ENCODE peak calls at places on chromosomes 13 and 19, in four cellular contexts. C is uterus, E is AG09309, T is endodermal cell. V is an unnamed sample.

GRCh38 chr13:42279080-42279479 is 7.1 kb downstream of the AKAP11 start:
- DNase-seq in C (no peak), E (no peak), T (no peak), V (no peak)

GRCh38 chr13:86425127-86425526 is 625.9 kb upstream of the SLITRK6 start:
- DNase-seq in C (no peak), E (no peak), T (no peak), V (no peak)

GRCh38 chr13:30884543-30884942 is 21.5 kb upstream of the MEDAG start:
- DNase-seq in C (no peak), E (no peak), T (no peak), V (no peak)

GRCh38 chr19:49758292-49758691 is 4.8 kb downstream of the TSKS start:
- DNase-seq in C (no peak), E (no peak), T (peak), V (no peak)

GRCh38 chr19:4539697-4540581 is at the start of gene LRG1:
- DNase-seq in C (no peak), E (no peak), T (peak), V (peak)

GRCh38 chr19:28577199-28577598 is 635.8 kb downstream of the UQCRFS1 start:
- DNase-seq in C (no peak), E (no peak), T (peak), V (no peak)

GRCh38 chr19:19860756-19861390 is 4.8 kb upstream of the ZNF253 start:
- DNase-seq in C (no peak), E (no peak), T (peak), V (peak)

GRCh38 chr13:46321494-46322225 is 65.4 kb downstream of the RUBCNL start:
- DNase-seq in C (peak), E (no peak), T (peak), V (no peak)

GRCh38 chr13:64529874-64530485 is 2700.2 kb downstream of the PCDH9 start:
- DNase-seq in C (no peak), E (no peak), T (peak), V (no peak)

GRCh38 chr13:54445453-54445852 is 1416.8 kb downstream of the OLFM4 start:
- DNase-seq in C (no peak), E (no peak), T (no peak), V (no peak)

GRCh38 chr19:31249217-31249616 is 100.0 kb downstream of the TSHZ3 start:
- DNase-seq in C (no peak), E (no peak), T (no peak), V (no peak)

GRCh38 chr13:44142911-44143665 is 230.5 kb upstream of the SERP2 start:
- DNase-seq in C (no peak), E (no peak), T (no peak), V (no peak)

GRCh38 chr13:44140146-44140545 is 233.5 kb upstream of the SERP2 start:
- DNase-seq in C (no peak), E (no peak), T (peak), V (no peak)

GRCh38 chr13:44142540-44142867 is 231.1 kb upstream of the SERP2 start:
- DNase-seq in C (no peak), E (no peak), T (no peak), V (no peak)

GRCh38 chr13:44141213-44141724 is 232.4 kb upstream of the SERP2 start:
- DNase-seq in C (no peak), E (no peak), T (no peak), V (no peak)

GRCh38 chr13:44141725-44142539 is 231.7 kb upstream of the SERP2 start:
- DNase-seq in C (peak), E (peak), T (peak), V (peak)
- TF ChIP-seq CTCF in C (peak), E (no peak), T (no peak), V (no peak)

GRCh38 chr19:18208098-18208951 is 4.5 kb upstream of the RAB3A start:
- DNase-seq in C (peak), E (peak), T (peak), V (peak)
- TF ChIP-seq CTCF in C (peak), E (peak), T (peak), V (no peak)

DNA sequence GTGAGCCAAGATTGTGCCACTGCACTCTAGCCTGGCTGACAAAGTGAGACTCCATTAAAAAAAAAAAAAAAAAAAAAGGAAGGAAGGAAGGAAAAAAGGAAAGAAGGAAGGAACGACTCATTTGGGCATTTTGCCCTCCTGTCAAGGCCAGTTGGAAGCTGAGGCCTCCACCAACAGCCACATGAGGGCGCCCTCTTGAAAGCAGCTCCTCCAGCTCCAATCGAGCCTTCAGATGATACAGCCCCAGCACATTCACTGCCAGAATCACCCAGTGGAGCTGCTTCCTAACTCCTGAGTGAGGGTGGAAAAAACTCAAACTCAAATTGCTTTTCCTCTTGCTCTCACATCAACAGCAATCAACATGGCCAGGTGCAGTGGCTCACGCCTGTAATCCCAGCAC is 40.9 kb downstream of the GNG7 start:
- DNase-seq in C (no peak), E (no peak), T (peak), V (no peak)
- TF ChIP-seq CTCF in C (no peak), E (peak), T (peak), V (no peak)

GRCh38 chr19:57903298-57904174 is 12.9 kb downstream of the ZNF417 start:
- DNase-seq in C (no peak), E (peak), T (no peak), V (no peak)
- TF ChIP-seq CTCF in C (peak), E (peak), T (peak), V (no peak)

GRCh38 chr13:53201454-53202225 is 173.0 kb downstream of the OLFM4 start:
- DNase-seq in C (no peak), E (no peak), T (peak), V (no peak)
- TF ChIP-seq CTCF in C (no peak), E (no peak), T (peak), V (no peak)

GRCh38 chr13:44972956-44973581 is 16.2 kb downstream of the NUFIP1 start:
- DNase-seq in C (no peak), E (no peak), T (no peak), V (no peak)
- TF ChIP-seq CTCF in C (peak), E (peak), T (peak), V (no peak)

GRCh38 chr13:52070929-52071523 is 46.5 kb downstream of the UTP14C start:
- DNase-seq in C (no peak), E (peak), T (no peak), V (no peak)
- TF ChIP-seq CTCF in C (no peak), E (peak), T (peak), V (no peak)

V was measured in omental fat pad.